ENCODE peak calls at places on chromosome 9, in four cellular contexts. One of them, this sample, is unnamed.

GRCh38 chr9:96858018-96858573 is 3.8 kb upstream of the ZNF782 start:
- DNase-seq in A549: no peak
- DNase-seq in transverse colon: no peak
- DNase-seq in ovary: no peak
- DNase-seq in this sample: peak

GRCh38 chr9:137387034-137387890 is 35.7 kb downstream of the EXD3 start:
- DNase-seq in A549: no peak
- DNase-seq in transverse colon: no peak
- DNase-seq in ovary: no peak
- DNase-seq in this sample: no peak

GRCh38 chr9:132099741-132100407 is 20.2 kb upstream of the MED27 start:
- DNase-seq in A549: no peak
- DNase-seq in transverse colon: no peak
- DNase-seq in ovary: no peak
- DNase-seq in this sample: no peak

GRCh38 chr9:126773004-126773607 is 31.7 kb upstream of the ZBTB43 start:
- DNase-seq in A549: peak
- DNase-seq in transverse colon: no peak
- DNase-seq in ovary: no peak
- DNase-seq in this sample: no peak

GRCh38 chr9:126440938-126441337 is 114.3 kb downstream of the MVB12B start:
- DNase-seq in A549: no peak
- DNase-seq in transverse colon: no peak
- DNase-seq in ovary: no peak
- DNase-seq in this sample: no peak

GRCh38 chr9:70085241-70085640 is 41.6 kb downstream of the MAMDC2 start:
- DNase-seq in A549: no peak
- DNase-seq in transverse colon: no peak
- DNase-seq in ovary: no peak
- DNase-seq in this sample: peak

GRCh38 chr9:96169488-96169887 is 132.5 kb downstream of the HSD17B3 start:
- DNase-seq in A549: peak
- DNase-seq in transverse colon: peak
- DNase-seq in ovary: peak
- DNase-seq in this sample: no peak

GRCh38 chr9:105232207-105232606 is 12.2 kb upstream of the SLC44A1 start:
- DNase-seq in A549: no peak
- DNase-seq in transverse colon: no peak
- DNase-seq in ovary: no peak
- DNase-seq in this sample: no peak

GRCh38 chr9:15642369-15642962 is 89.6 kb downstream of the CCDC171 start:
- DNase-seq in A549: peak
- DNase-seq in transverse colon: no peak
- DNase-seq in ovary: no peak
- DNase-seq in this sample: peak

GRCh38 chr9:90905079-90905478 is 103.5 kb downstream of the SYK start:
- DNase-seq in A549: no peak
- DNase-seq in transverse colon: no peak
- DNase-seq in ovary: no peak
- DNase-seq in this sample: no peak

GRCh38 chr9:91921371-91921770 is 28.7 kb downstream of the ROR2 start:
- DNase-seq in A549: no peak
- DNase-seq in transverse colon: no peak
- DNase-seq in ovary: no peak
- DNase-seq in this sample: no peak

GRCh38 chr9:94945191-94946144 is 219.0 kb downstream of the AOPEP start:
- DNase-seq in A549: peak
- DNase-seq in transverse colon: peak
- DNase-seq in ovary: peak
- DNase-seq in this sample: peak

GRCh38 chr9:69355232-69355631 is 30.2 kb downstream of the ENTREP1 start:
- DNase-seq in A549: no peak
- DNase-seq in transverse colon: no peak
- DNase-seq in ovary: no peak
- DNase-seq in this sample: no peak

GRCh38 chr9:137454506-137455360 is 4.4 kb downstream of the NSMF start:
- DNase-seq in A549: no peak
- DNase-seq in transverse colon: peak
- DNase-seq in ovary: peak
- DNase-seq in this sample: no peak

GRCh38 chr9:3224931-3225330 is 300.9 kb downstream of the RFX3 start:
- DNase-seq in A549: no peak
- DNase-seq in transverse colon: no peak
- DNase-seq in ovary: no peak
- DNase-seq in this sample: no peak

GRCh38 chr9:111399772-111400563 is 69.9 kb upstream of the OR2K2 start:
- DNase-seq in A549: peak
- DNase-seq in transverse colon: peak
- DNase-seq in ovary: no peak
- DNase-seq in this sample: peak

GRCh38 chr9:96495341-96495740 is 45.4 kb downstream of the HABP4 start:
- DNase-seq in A549: no peak
- DNase-seq in transverse colon: no peak
- DNase-seq in ovary: no peak
- DNase-seq in this sample: no peak

GRCh38 chr9:95836072-95836471 is 39.4 kb upstream of the ERCC6L2 start:
- DNase-seq in A549: no peak
- DNase-seq in transverse colon: no peak
- DNase-seq in ovary: no peak
- DNase-seq in this sample: no peak

GRCh38 chr9:121822093-121823085 is 171.0 kb downstream of the DAB2IP start:
- DNase-seq in A549: no peak
- DNase-seq in transverse colon: no peak
- DNase-seq in ovary: no peak
- DNase-seq in this sample: no peak

GRCh38 chr9:113785334-113785733 is 90.8 kb upstream of the ZNF618 start:
- DNase-seq in A549: no peak
- DNase-seq in transverse colon: no peak
- DNase-seq in ovary: no peak
- DNase-seq in this sample: no peak

GRCh38 chr9:109115931-109116541 is 3.7 kb downstream of the TMEM245 start:
- DNase-seq in A549: no peak
- DNase-seq in transverse colon: no peak
- DNase-seq in ovary: peak
- DNase-seq in this sample: no peak

GRCh38 chr9:18720691-18721090 is 246.7 kb downstream of the ADAMTSL1 start:
- DNase-seq in A549: no peak
- DNase-seq in transverse colon: no peak
- DNase-seq in ovary: no peak
- DNase-seq in this sample: no peak

GRCh38 chr9:136757328-136757727 is 715 bp downstream of the LCN8 start:
- DNase-seq in A549: no peak
- DNase-seq in transverse colon: no peak
- DNase-seq in ovary: no peak
- DNase-seq in this sample: no peak

GRCh38 chr9:136044207-136044970 is 50.7 kb downstream of the NACC2 start:
- DNase-seq in A549: no peak
- DNase-seq in transverse colon: no peak
- DNase-seq in ovary: no peak
- DNase-seq in this sample: no peak

GRCh38 chr9:82991684-82992083 is 71.3 kb downstream of the RASEF start:
- DNase-seq in A549: no peak
- DNase-seq in transverse colon: no peak
- DNase-seq in ovary: no peak
- DNase-seq in this sample: no peak

GRCh38 chr9:5628530-5629311 is at the start of gene RIC1:
- DNase-seq in A549: peak
- DNase-seq in transverse colon: peak
- DNase-seq in ovary: peak
- DNase-seq in this sample: peak

GRCh38 chr9:89744730-89745129 is 139.9 kb downstream of the GADD45G start:
- DNase-seq in A549: no peak
- DNase-seq in transverse colon: no peak
- DNase-seq in ovary: no peak
- DNase-seq in this sample: peak

GRCh38 chr9:70553718-70554673 is 139.5 kb upstream of the KLF9 start:
- DNase-seq in A549: no peak
- DNase-seq in transverse colon: no peak
- DNase-seq in ovary: no peak
- DNase-seq in this sample: peak

GRCh38 chr9:92761686-92762085 is 2.9 kb downstream of the BICD2 start:
- DNase-seq in A549: no peak
- DNase-seq in transverse colon: no peak
- DNase-seq in ovary: no peak
- DNase-seq in this sample: no peak

GRCh38 chr9:111451570-111451969 is 32.6 kb downstream of the ECPAS start:
- DNase-seq in A549: no peak
- DNase-seq in transverse colon: no peak
- DNase-seq in ovary: no peak
- DNase-seq in this sample: no peak

GRCh38 chr9:95087659-95088242 is 229.8 kb downstream of the FANCC start:
- DNase-seq in A549: peak
- DNase-seq in transverse colon: peak
- DNase-seq in ovary: no peak
- DNase-seq in this sample: peak

GRCh38 chr9:114908104-114908621 is 22.2 kb downstream of the TNFSF8 start:
- DNase-seq in A549: peak
- DNase-seq in transverse colon: no peak
- DNase-seq in ovary: no peak
- DNase-seq in this sample: peak

GRCh38 chr9:5425006-5425628 is 12.6 kb downstream of the PLGRKT start:
- DNase-seq in A549: peak
- DNase-seq in transverse colon: no peak
- DNase-seq in ovary: no peak
- DNase-seq in this sample: peak

GRCh38 chr9:75826292-75826691 is 64.2 kb upstream of the PCSK5 start:
- DNase-seq in A549: no peak
- DNase-seq in transverse colon: no peak
- DNase-seq in ovary: no peak
- DNase-seq in this sample: no peak

GRCh38 chr9:28714175-28714574 is 1140.9 kb upstream of the C9orf72 start:
- DNase-seq in A549: no peak
- DNase-seq in transverse colon: no peak
- DNase-seq in ovary: no peak
- DNase-seq in this sample: no peak

GRCh38 chr9:76528056-76528455 is 69.1 kb downstream of the GCNT1 start:
- DNase-seq in A549: no peak
- DNase-seq in transverse colon: no peak
- DNase-seq in ovary: no peak
- DNase-seq in this sample: no peak

GRCh38 chr9:130682490-130683121 is 11.0 kb upstream of the EXOSC2 start:
- DNase-seq in A549: peak
- DNase-seq in transverse colon: peak
- DNase-seq in ovary: peak
- DNase-seq in this sample: peak
- H3K27ac ChIP-seq in A549: peak
- H3K27ac ChIP-seq in transverse colon: no peak
- H3K27ac ChIP-seq in ovary: no peak
- H3K27ac ChIP-seq in this sample: peak

GRCh38 chr9:71740199-71740598 is 28.1 kb downstream of the CEMIP2 start:
- DNase-seq in A549: peak
- DNase-seq in transverse colon: no peak
- DNase-seq in ovary: no peak
- DNase-seq in this sample: no peak
- TF ChIP-seq CTCF in A549: no peak
- TF ChIP-seq CTCF in transverse colon: no peak
- TF ChIP-seq CTCF in ovary: no peak
- TF ChIP-seq CTCF in this sample: no peak

GRCh38 chr9:35069020-35069419 is 3.4 kb downstream of the VCP start:
- DNase-seq in A549: no peak
- DNase-seq in transverse colon: no peak
- DNase-seq in ovary: no peak
- DNase-seq in this sample: no peak
- H3K27ac ChIP-seq in A549: no peak
- H3K27ac ChIP-seq in transverse colon: no peak
- H3K27ac ChIP-seq in ovary: no peak
- H3K27ac ChIP-seq in this sample: no peak

GRCh38 chr9:129697956-129698757 is 32.7 kb downstream of the PRRX2 start:
- DNase-seq in A549: no peak
- DNase-seq in transverse colon: peak
- DNase-seq in ovary: peak
- DNase-seq in this sample: no peak
- TF ChIP-seq CTCF in A549: no peak
- TF ChIP-seq CTCF in transverse colon: no peak
- TF ChIP-seq CTCF in ovary: no peak
- TF ChIP-seq CTCF in this sample: no peak

DNA sequence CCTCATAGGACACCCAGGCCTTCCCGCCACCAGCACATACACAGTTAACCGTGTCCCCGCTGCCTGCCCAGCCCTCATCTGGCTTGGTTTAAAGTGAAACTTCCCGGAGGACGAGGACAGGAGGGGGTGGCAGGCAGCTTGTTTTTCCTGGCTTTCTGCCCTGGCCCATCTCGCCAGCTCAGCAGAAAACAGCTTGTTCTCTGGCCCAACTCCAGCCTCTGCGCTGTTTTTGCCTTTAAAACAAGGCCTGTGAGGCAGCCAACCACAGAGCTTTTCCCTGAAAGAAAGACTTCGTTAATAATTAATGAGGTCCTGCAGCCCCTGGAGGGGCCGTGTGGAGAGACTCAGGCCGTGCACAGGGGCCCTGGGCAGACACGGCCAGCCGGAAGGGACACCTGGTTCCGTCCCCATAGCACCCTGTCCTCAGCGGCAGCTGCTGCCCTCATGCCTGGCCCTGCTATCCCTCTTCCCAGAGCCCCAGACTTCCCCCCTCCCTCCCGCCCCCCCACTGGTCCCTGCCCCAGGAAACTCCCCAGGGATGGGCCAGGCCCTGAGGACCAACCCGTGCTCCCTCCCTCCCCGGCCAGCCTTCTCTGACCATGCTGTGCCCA is 108.7 kb downstream of the RXRA start:
- DNase-seq in A549: peak
- DNase-seq in transverse colon: peak
- DNase-seq in ovary: peak
- DNase-seq in this sample: peak
- H3K27ac ChIP-seq in A549: peak
- H3K27ac ChIP-seq in transverse colon: peak
- H3K27ac ChIP-seq in ovary: peak
- H3K27ac ChIP-seq in this sample: peak

GRCh38 chr9:128408963-128409431 is 11.7 kb upstream of the CERCAM start:
- DNase-seq in A549: no peak
- DNase-seq in transverse colon: no peak
- DNase-seq in ovary: no peak
- DNase-seq in this sample: no peak

GRCh38 chr9:128411373-128412119 is 9.1 kb upstream of the CERCAM start:
- DNase-seq in A549: no peak
- DNase-seq in transverse colon: no peak
- DNase-seq in ovary: no peak
- DNase-seq in this sample: no peak

GRCh38 chr9:128412120-128412790 is 8.4 kb upstream of the CERCAM start:
- DNase-seq in A549: peak
- DNase-seq in transverse colon: peak
- DNase-seq in ovary: no peak
- DNase-seq in this sample: no peak

GRCh38 chr9:128409450-128409849 is 11.2 kb upstream of the CERCAM start:
- DNase-seq in A549: no peak
- DNase-seq in transverse colon: no peak
- DNase-seq in ovary: no peak
- DNase-seq in this sample: no peak

DNA sequence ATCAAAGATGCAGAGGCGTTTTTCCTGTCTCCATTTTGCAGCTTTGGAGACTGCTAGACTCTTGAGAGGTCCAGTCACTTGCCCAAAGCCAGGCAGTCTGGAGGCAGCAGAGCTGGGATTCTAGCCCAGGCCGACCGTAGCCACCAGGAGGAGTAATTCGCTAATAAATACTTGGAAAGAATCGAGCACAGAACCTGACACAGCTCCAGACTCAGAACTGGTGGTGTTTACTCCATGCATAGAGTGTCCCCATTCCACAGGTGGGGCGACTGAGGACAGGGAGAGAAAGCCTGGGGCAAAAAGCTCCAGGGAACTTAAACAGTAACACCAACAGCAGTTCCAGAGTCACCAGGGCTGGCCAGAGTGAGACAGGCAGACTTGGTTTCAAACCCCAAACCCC is 10.7 kb upstream of the CERCAM start:
- DNase-seq in A549: no peak
- DNase-seq in transverse colon: no peak
- DNase-seq in ovary: no peak
- DNase-seq in this sample: no peak
- TF ChIP-seq CTCF in A549: no peak
- TF ChIP-seq CTCF in transverse colon: no peak
- TF ChIP-seq CTCF in ovary: no peak
- TF ChIP-seq CTCF in this sample: no peak

This sample was measured in RWPE1.